ENCODE peak calls at places on chromosomes 16 and 17, in nine cellular contexts. H is fibroblast of mammary gland, Z is OCI-LY7, I is AG09309, J is psoas muscle, Q is A549, N is cardiac fibroblast, S is H1, M is Peyer's patch. X is an unnamed sample.

GRCh38 chr17:1294157-1294717 is 14.8 kb downstream of the TRARG1 start:
- DNase-seq in Z (peak; percentile 37), N (no peak), Q (no peak), H (no peak), M (peak; percentile 88), I (no peak), J (no peak), S (no peak), X (no peak)

GRCh38 chr17:29848737-29849136 is 81.3 kb downstream of the SSH2 start:
- DNase-seq in Z (no peak), N (no peak), J (no peak), H (no peak), S (no peak), Q (no peak), M (no peak), I (no peak), X (no peak)

GRCh38 chr16:87723224-87723619 is 42.6 kb downstream of the KLHDC4 start:
- DNase-seq in N (peak; percentile 79), Q (no peak), J (peak; percentile 51), Z (peak; percentile 97), S (no peak), H (peak; percentile 77), I (no peak), M (peak; percentile 74), X (no peak)

GRCh38 chr16:31329671-31330552 is 25.1 kb upstream of the ITGAX start:
- DNase-seq in J (no peak), Z (no peak), H (no peak), Q (no peak), N (no peak), S (no peak), I (no peak), M (no peak), X (no peak)

GRCh38 chr16:1165511-1165910 is 12.6 kb downstream of the CACNA1H start:
- DNase-seq in H (no peak), N (no peak), Z (no peak), J (no peak), Q (no peak), I (no peak), M (no peak), S (no peak), X (no peak)

GRCh38 chr16:60645541-60645940 is 1390.7 kb downstream of the CDH8 start:
- DNase-seq in H (no peak), M (no peak), Q (no peak), I (no peak), N (no peak), S (no peak), Z (no peak), J (no peak), X (no peak)

GRCh38 chr16:4487955-4488481 is 11.8 kb downstream of the HMOX2 start:
- DNase-seq in N (peak; percentile 89), J (no peak), Q (no peak), I (no peak), H (peak; percentile 69), S (no peak), M (no peak), Z (no peak), X (no peak)

GRCh38 chr17:80586464-80587228 is 42.0 kb downstream of the RPTOR start:
- DNase-seq in M (peak; percentile 58), H (no peak), Z (no peak), I (no peak), Q (no peak), J (peak; percentile 30), S (no peak), N (no peak), X (no peak)

GRCh38 chr16:87648236-87648635 is 45.9 kb downstream of the JPH3 start:
- DNase-seq in Z (no peak), M (no peak), J (no peak), Q (no peak), H (no peak), N (no peak), S (no peak), I (no peak), X (no peak)

GRCh38 chr16:84459517-84459894 is 45.0 kb downstream of the MEAK7 start:
- DNase-seq in H (no peak), Q (no peak), I (no peak), J (no peak), S (no peak), N (no peak), Z (no peak), M (no peak), X (no peak)

GRCh38 chr16:84461029-84461415 is 43.4 kb downstream of the MEAK7 start:
- DNase-seq in S (no peak), Z (no peak), I (no peak), Q (no peak), N (no peak), H (no peak), M (peak; percentile 41), J (no peak), X (no peak)

GRCh38 chr16:84460406-84461028 is 43.9 kb downstream of the MEAK7 start:
- DNase-seq in I (no peak), J (no peak), S (no peak), M (peak; percentile 38), Z (no peak), Q (no peak), H (no peak), N (no peak), X (no peak)

GRCh38 chr16:84458606-84459516 is 45.6 kb downstream of the MEAK7 start:
- DNase-seq in Q (no peak), M (peak; percentile 42), S (no peak), Z (no peak), J (no peak), I (no peak), N (no peak), H (no peak), X (no peak)

GRCh38 chr16:84459941-84460405 is 44.5 kb downstream of the MEAK7 start:
- DNase-seq in Q (no peak), N (no peak), Z (no peak), M (peak; percentile 38), J (no peak), S (no peak), I (no peak), H (no peak), X (no peak)
- H3K4me3 ChIP-seq in Q (no peak overlapping the region), N (no peak overlapping the region), Z (no peak overlapping the region), M (no peak overlapping the region), J (no peak overlapping the region), S (no peak overlapping the region), I (no peak overlapping the region), H (no peak overlapping the region), X (no peak overlapping the region)

GRCh38 chr17:50889528-50890118 is 23.5 kb upstream of the TOB1 start:
- DNase-seq in M (no peak), S (no peak), H (no peak), I (no peak), J (no peak), N (no peak), Z (no peak), Q (no peak), X (no peak)
- TF ChIP-seq CTCF in M (peak; percentile 29), S (no peak), H (no peak), I (no peak), J (no peak), N (no peak), Z (no peak), Q (no peak), X (no peak)

DNA sequence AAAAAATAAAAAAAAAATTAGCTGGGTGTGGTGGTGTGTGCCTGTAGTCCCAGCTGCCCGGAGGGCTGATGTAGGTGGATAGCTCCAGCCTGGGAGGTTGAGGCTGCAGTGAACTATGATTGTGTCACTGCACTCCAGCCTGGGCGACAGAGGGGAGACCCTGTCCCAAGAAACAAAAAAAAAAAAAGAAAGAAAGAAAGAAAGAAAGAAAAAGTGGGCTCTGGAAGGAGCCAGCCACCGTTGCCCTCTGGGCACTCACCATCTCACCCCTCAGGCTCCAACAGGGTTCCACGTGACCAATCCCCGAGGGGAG is 87.3 kb upstream of the TOB1 start:
- DNase-seq in Q (no peak), H (no peak), N (no peak), M (no peak), J (no peak), S (no peak), I (no peak), Z (no peak), X (no peak)
- H3K4me3 ChIP-seq in Q (no peak overlapping the region), H (no peak overlapping the region), N (no peak overlapping the region), M (no peak overlapping the region), J (peak overlapping the region; percentile 48), S (no peak overlapping the region), I (no peak overlapping the region), Z (no peak overlapping the region), X (no peak overlapping the region)

GRCh38 chr16:62638324-62638911 is 602.2 kb upstream of the CDH8 start:
- DNase-seq in Q (no peak), I (no peak), N (no peak), S (no peak), J (no peak), M (no peak), H (no peak), Z (no peak), X (no peak)

GRCh38 chr16:62644030-62644812 is 608.0 kb upstream of the CDH8 start:
- DNase-seq in N (no peak), Q (no peak), Z (no peak), M (no peak), J (peak; percentile 25), H (no peak), I (no peak), S (no peak), X (no peak)

GRCh38 chr16:62642677-62643076 is 606.4 kb upstream of the CDH8 start:
- DNase-seq in Q (no peak), Z (no peak), M (no peak), N (no peak), I (no peak), H (no peak), S (no peak), J (no peak), X (no peak)

GRCh38 chr16:62639890-62640289 is 603.7 kb upstream of the CDH8 start:
- DNase-seq in M (no peak), I (no peak), S (no peak), J (no peak), H (no peak), Q (no peak), N (no peak), Z (no peak), X (no peak)

DNA sequence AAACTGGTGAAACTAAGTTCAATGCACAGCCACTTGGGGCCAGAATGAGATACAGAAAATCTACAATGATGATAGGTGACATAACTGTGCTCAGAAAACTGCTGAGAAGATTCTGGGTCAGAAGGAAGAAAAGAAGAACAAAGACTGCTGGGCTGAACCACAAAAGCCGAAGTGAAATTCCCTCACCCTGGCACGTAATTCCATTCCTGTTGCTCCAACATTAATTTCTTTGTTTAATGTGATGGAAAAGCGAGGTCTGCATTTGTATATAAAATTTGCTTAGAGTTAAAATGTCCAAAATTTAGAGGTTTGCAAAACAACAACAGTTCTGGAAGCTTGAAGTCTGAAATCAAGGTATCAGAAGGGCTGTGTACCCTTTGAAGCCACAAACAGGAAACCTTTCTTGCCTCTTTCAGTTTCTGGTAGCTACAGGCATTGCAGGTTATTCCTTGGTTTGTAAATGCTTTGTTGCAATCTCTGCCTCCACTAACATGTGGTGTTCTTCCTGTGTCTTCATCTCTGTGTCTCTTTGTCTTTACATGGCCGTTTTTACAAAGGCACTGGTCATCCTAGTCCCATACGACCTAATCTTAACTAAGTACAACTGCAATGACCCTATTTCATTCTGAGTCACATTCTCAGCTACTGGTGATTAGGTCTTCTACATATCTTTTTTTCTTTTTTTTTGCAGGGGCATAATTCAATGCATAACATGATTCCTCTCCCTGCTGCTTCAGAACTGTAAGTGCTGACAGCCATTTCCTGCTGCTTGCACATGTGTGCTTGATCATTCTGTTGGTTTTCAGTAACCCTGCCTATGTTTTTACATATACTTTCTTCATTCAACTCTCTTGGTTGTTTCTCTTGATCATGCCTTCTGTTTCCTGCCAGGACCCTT is 603.0 kb upstream of the CDH8 start:
- DNase-seq in Z (no peak), Q (no peak), M (no peak), I (no peak), N (no peak), J (no peak), S (no peak), H (no peak), X (peak; percentile 50)
- TF ChIP-seq CTCF in Z (no peak), Q (no peak), M (no peak), I (no peak), N (no peak), J (no peak), S (no peak), H (no peak), X (no peak)